ENCODE peak calls at places on chromosomes 6 and 20, in four cellular contexts. F is kidney, B is heart right ventricle, C is H9. L is an unnamed sample.

GRCh38 chr6:109093732-109094131 is 914 bp downstream of the SESN1 start:
- DNase-seq in F (no peak), B (no peak), C (no peak), L (no peak)

GRCh38 chr20:40893610-40894242 is 134.9 kb upstream of the TOP1 start:
- DNase-seq in F (no peak), B (no peak), C (no peak), L (no peak)

GRCh38 chr20:46375771-46376170 is 30.6 kb downstream of the ELMO2 start:
- DNase-seq in F (no peak), B (no peak), C (no peak), L (no peak)

GRCh38 chr6:7532821-7533220 is 8.7 kb upstream of the DSP start:
- DNase-seq in F (no peak), B (no peak), C (peak; percentile 50), L (no peak)

GRCh38 chr6:143333749-143334520 is 116.6 kb downstream of the ADAT2 start:
- DNase-seq in F (no peak), B (no peak), C (no peak), L (no peak)

GRCh38 chr6:118186676-118187567 is 279.9 kb downstream of the SLC35F1 start:
- DNase-seq in F (no peak), B (no peak), C (no peak), L (no peak)

GRCh38 chr20:32837157-32837556 is 17.4 kb downstream of the MAPRE1 start:
- DNase-seq in F (no peak), B (no peak), C (no peak), L (no peak)

GRCh38 chr20:25695532-25696383 is 895 bp downstream of the ZNF337 start:
- DNase-seq in F (no peak), B (peak; percentile 30), C (no peak), L (no peak)

GRCh38 chr20:64049060-64049886 is at the start of gene SOX18:
- DNase-seq in F (peak; percentile 86), B (peak; percentile 69), C (peak; percentile 53), L (no peak)

GRCh38 chr6:118780728-118781127 is 113.2 kb upstream of the ASF1A start:
- DNase-seq in F (no peak), B (no peak), C (no peak), L (no peak)

GRCh38 chr6:151376440-151376839 is 14.9 kb downstream of the ZBTB2 start:
- DNase-seq in F (no peak), B (no peak), C (no peak), L (no peak)

GRCh38 chr6:63572733-63573139 is 456 bp downstream of the LOC128125822 start:
- DNase-seq in F (no peak), B (no peak), C (no peak), L (no peak)

GRCh38 chr6:166660157-166660686 is 33.2 kb upstream of the RPS6KA2 start:
- DNase-seq in F (no peak), B (no peak), C (no peak), L (no peak)

GRCh38 chr6:118705799-118706481 is 54.5 kb upstream of the CEP85L start:
- DNase-seq in F (no peak), B (no peak), C (peak; percentile 64), L (peak; percentile 22)

GRCh38 chr20:63025534-63026331 is 19.0 kb upstream of the BHLHE23 start:
- DNase-seq in F (peak; percentile 62), B (no peak), C (peak; percentile 34), L (peak; percentile 58)

GRCh38 chr6:144712541-144712940 is 427.4 kb downstream of the UTRN start:
- DNase-seq in F (no peak), B (no peak), C (no peak), L (no peak)

GRCh38 chr6:132728616-132729015 is 14.8 kb upstream of the VNN1 start:
- DNase-seq in F (no peak), B (no peak), C (peak; percentile 36), L (no peak)

GRCh38 chr6:119166024-119166782 is 87.7 kb upstream of the FAM184A start:
- DNase-seq in F (no peak), B (no peak), C (no peak), L (no peak)

GRCh38 chr6:112717401-112717800 is 370.3 kb downstream of the RFPL4B start:
- DNase-seq in F (no peak), B (no peak), C (no peak), L (no peak)

GRCh38 chr6:41546866-41547798 is 951 bp downstream of the FOXP4 start:
- DNase-seq in F (peak; percentile 87), B (no peak), C (no peak), L (peak; percentile 32)

GRCh38 chr6:163335671-163336545 is 78.6 kb upstream of the QKI start:
- DNase-seq in F (peak; percentile 88), B (peak; percentile 93), C (no peak), L (peak; percentile 45)

DNA sequence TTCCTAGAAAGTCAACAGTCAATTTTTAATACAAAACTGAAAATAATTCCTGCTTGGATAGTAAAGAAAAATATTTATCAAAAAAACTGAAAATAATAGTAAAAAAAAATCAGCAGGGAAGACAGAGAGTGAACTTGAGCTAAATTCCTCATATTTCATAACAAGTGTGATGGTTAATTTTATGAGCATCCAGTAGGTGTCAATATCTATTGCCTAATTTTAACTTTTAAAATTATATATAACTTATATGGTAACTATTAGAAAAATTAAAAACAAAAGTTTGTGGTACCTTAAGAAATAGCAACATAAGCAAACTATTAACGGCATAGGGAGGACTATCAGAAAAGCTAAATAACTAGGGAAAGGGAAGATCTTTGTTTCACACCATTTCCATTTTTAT is 2.1 kb downstream of the EPM2A start:
- DNase-seq in F (no peak), B (no peak), C (no peak), L (no peak)
- TF ChIP-seq CTCF in F (no peak), B (no peak), C (no peak), L (no peak)

DNA sequence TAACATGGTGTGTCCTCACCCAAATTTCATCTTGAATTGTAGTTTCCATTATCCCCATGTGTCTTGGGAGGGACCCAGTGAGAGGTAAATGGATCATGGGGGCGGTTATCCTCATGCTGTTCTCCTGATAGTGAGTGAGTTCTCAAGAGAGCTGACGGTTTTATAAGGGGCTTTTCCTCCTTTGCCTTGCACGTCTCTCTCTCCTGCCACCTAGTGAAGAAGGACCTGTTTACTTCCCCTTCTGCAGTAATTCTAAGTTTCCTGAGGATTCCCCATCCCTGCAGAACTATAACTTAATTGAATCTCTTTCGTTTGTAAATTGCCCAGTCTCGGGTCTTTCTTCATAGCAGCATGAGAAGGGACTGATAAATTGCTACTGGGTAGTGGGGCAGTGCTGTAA is 789.3 kb downstream of the FRK start:
- DNase-seq in F (no peak), B (no peak), C (peak; percentile 40), L (no peak)
- TF ChIP-seq CTCF in F (no peak), B (no peak), C (peak; percentile 61), L (no peak)

GRCh38 chr6:11043961-11044711 is at the start of gene ELOVL2:
- DNase-seq in F (no peak), B (peak; percentile 16), C (peak; percentile 59), L (peak; percentile 77)
- TF ChIP-seq CTCF in F (peak; percentile 73), B (peak; percentile 49), C (no peak), L (peak; percentile 98)

GRCh38 chr6:73262701-73263569 is at the start of gene KHDC1:
- DNase-seq in F (peak; percentile 78), B (peak; percentile 13), C (peak; percentile 73), L (peak; percentile 62)
- TF ChIP-seq CTCF in F (no peak), B (no peak), C (no peak), L (no peak)

DNA sequence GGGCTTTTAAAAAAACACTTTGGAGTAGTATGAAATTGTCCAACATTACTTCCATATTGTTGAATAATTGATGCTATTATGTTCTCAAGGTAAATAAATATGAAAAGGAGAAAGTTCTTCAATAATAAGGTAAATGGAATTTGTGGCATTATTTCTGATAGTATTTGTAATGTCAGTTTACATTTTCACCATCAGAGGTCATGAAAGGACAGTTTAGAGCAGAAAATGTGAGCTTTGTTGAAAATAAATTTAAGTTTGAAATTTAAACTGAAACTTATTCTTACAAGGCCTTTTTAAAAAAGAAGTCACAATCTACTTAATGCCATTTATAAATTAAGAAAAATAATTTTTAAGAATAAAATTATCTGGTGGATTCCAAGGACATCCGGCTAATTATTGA is 15.8 kb upstream of the CEP162 start:
- DNase-seq in F (no peak), B (no peak), C (no peak), L (no peak)
- TF ChIP-seq CTCF in F (no peak), B (peak; percentile 15), C (peak; percentile 36), L (no peak)

GRCh38 chr6:126176266-126176665 is 163.6 kb upstream of the CENPW start:
- DNase-seq in F (no peak), B (no peak), C (no peak), L (no peak)
- TF ChIP-seq CTCF in F (no peak), B (peak; percentile 23), C (peak; percentile 62), L (no peak)

GRCh38 chr6:146526192-146526591 is 17.4 kb upstream of the RAB32 start:
- DNase-seq in F (no peak), B (no peak), C (no peak), L (no peak)
- TF ChIP-seq CTCF in F (peak; percentile 6), B (peak; percentile 27), C (peak; percentile 20), L (no peak)

DNA sequence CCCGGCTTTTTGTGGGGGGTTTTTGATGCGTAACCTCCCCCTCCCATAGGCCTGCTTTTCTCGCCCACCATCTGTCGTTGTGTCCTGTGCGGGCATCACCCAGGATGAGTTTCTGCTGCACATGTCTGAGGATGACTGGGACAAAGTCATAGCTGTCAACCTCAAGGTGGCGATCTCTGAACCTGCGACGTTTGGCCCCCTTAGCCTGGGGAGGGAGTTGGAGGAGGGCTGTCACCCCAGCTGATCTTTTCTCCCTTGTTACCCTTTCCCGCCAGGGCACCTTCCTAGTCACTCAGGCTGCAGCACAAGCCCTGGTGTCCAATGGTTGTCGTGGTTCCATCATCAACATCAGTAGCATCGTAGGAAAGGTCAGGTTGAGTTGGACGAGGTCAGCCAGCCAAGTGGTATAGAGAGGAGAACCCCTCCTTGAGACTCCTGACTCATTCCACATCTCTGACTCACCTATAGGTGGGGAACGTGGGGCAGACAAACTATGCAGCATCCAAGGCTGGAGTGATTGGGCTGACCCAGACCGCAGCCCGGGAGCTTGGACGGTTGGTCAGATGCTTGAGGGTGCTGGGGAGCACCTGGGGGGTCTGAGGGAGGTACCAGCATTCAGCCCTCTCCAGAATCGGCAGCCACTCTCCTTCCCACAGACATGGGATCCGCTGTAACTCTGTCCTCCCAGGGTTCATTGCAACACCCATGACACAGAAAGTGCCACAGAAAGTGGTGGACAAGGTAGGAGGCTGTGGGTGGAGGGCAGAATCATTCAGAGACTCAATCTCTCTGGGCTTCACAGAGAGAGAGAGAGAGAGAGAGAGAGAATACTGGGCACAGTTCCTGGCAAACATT is 944 bp downstream of the HSD17B8 start:
- DNase-seq in F (no peak), B (no peak), C (no peak), L (no peak)
- TF ChIP-seq CTCF in F (no peak), B (no peak), C (no peak), L (no peak)

GRCh38 chr6:29834564-29835436 is 7.2 kb downstream of the HLA-G start:
- DNase-seq in F (no peak), B (no peak), C (peak; percentile 72), L (peak; percentile 54)
- TF ChIP-seq CTCF in F (peak; percentile 67), B (peak; percentile 90), C (peak; percentile 98), L (peak; percentile 61)

DNA sequence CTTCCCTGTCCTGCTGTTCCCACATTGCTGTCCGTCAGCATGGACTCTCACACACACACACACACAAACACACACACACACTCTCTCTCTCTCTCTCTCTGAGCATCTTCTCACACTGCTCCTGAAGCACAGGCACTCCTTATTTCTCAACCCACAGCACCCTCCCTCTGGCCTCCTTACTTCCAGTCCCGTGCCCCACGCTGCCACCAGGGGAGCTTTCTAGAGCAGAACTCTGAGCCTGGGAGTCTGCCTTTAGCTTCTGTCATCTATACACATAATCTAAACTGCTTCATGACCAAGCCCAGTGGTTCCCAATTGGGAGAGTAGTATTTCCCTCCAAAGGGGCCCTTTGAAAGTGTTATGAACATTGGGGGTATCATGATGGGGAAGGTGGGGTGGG is 29.1 kb downstream of the HECA start:
- DNase-seq in F (no peak), B (no peak), C (no peak), L (no peak)
- TF ChIP-seq CTCF in F (no peak), B (no peak), C (peak; percentile 40), L (no peak)